ENCODE peak calls at places on chromosomes 16 and 17, in ten cellular contexts. One of them, this sample, is unnamed. For H3K9me2, the result is how much of the 10 kb centered on the place peaks cover.

GRCh38 chr17:77489898-77490265 is 349.1 kb downstream of the SEC14L1 start:
- DNase-seq in GM23248: peak
- DNase-seq in Karpas-422: no peak
- DNase-seq in MM.1S: no peak
- DNase-seq in PC-9: no peak
- DNase-seq in OCI-LY7: no peak
- DNase-seq in HCT116: no peak
- DNase-seq in PC-3: no peak
- DNase-seq in GM23338: no peak
- DNase-seq in SK-N-SH: no peak
- DNase-seq in this sample: no peak

GRCh38 chr16:15757630-15758251 is 99.1 kb downstream of the MYH11 start:
- DNase-seq in SK-N-SH: no peak
- DNase-seq in GM23248: no peak
- DNase-seq in PC-3: no peak
- DNase-seq in OCI-LY7: peak
- DNase-seq in GM23338: peak
- DNase-seq in Karpas-422: peak
- DNase-seq in MM.1S: peak
- DNase-seq in PC-9: no peak
- DNase-seq in HCT116: no peak
- DNase-seq in this sample: no peak

GRCh38 chr16:71853413-71853812 is 7.6 kb downstream of the ATXN1L start:
- DNase-seq in GM23248: no peak
- DNase-seq in MM.1S: peak
- DNase-seq in SK-N-SH: no peak
- DNase-seq in GM23338: no peak
- DNase-seq in Karpas-422: peak
- DNase-seq in HCT116: no peak
- DNase-seq in OCI-LY7: peak
- DNase-seq in PC-3: no peak
- DNase-seq in PC-9: no peak
- DNase-seq in this sample: no peak

GRCh38 chr16:23729503-23730424 is 16.7 kb upstream of the ERN2 start:
- DNase-seq in GM23338: peak
- DNase-seq in Karpas-422: no peak
- DNase-seq in PC-3: peak
- DNase-seq in SK-N-SH: no peak
- DNase-seq in PC-9: peak
- DNase-seq in MM.1S: no peak
- DNase-seq in GM23248: peak
- DNase-seq in OCI-LY7: no peak
- DNase-seq in HCT116: peak
- DNase-seq in this sample: peak

GRCh38 chr16:3028716-3029319 is 5.0 kb downstream of the THOC6 start:
- DNase-seq in SK-N-SH: no peak
- DNase-seq in PC-3: no peak
- DNase-seq in GM23338: peak
- DNase-seq in PC-9: no peak
- DNase-seq in GM23248: no peak
- DNase-seq in HCT116: no peak
- DNase-seq in Karpas-422: no peak
- DNase-seq in MM.1S: no peak
- DNase-seq in OCI-LY7: no peak
- DNase-seq in this sample: no peak

GRCh38 chr17:20244671-20245070 is 222.7 kb downstream of the LGALS9B start:
- DNase-seq in GM23338: no peak
- DNase-seq in MM.1S: no peak
- DNase-seq in GM23248: no peak
- DNase-seq in PC-3: peak
- DNase-seq in HCT116: no peak
- DNase-seq in Karpas-422: no peak
- DNase-seq in SK-N-SH: no peak
- DNase-seq in OCI-LY7: no peak
- DNase-seq in PC-9: no peak
- DNase-seq in this sample: no peak

GRCh38 chr17:50638851-50639767 is 4.4 kb downstream of the ABCC3 start:
- DNase-seq in Karpas-422: no peak
- DNase-seq in MM.1S: no peak
- DNase-seq in SK-N-SH: peak
- DNase-seq in OCI-LY7: no peak
- DNase-seq in HCT116: peak
- DNase-seq in GM23248: peak
- DNase-seq in GM23338: no peak
- DNase-seq in PC-3: peak
- DNase-seq in PC-9: peak
- DNase-seq in this sample: peak

GRCh38 chr16:82524939-82525338 is 101.8 kb upstream of the CDH13 start:
- DNase-seq in OCI-LY7: no peak
- DNase-seq in HCT116: no peak
- DNase-seq in GM23248: no peak
- DNase-seq in MM.1S: no peak
- DNase-seq in PC-3: no peak
- DNase-seq in GM23338: no peak
- DNase-seq in SK-N-SH: no peak
- DNase-seq in Karpas-422: no peak
- DNase-seq in PC-9: no peak
- DNase-seq in this sample: no peak

GRCh38 chr17:48722924-48723554 is at the start of gene PRAC2:
- DNase-seq in HCT116: no peak
- DNase-seq in MM.1S: no peak
- DNase-seq in PC-9: no peak
- DNase-seq in GM23248: no peak
- DNase-seq in PC-3: peak
- DNase-seq in Karpas-422: no peak
- DNase-seq in OCI-LY7: no peak
- DNase-seq in SK-N-SH: no peak
- DNase-seq in GM23338: peak
- DNase-seq in this sample: no peak

GRCh38 chr17:56982312-56982711 is 4.4 kb downstream of the SCPEP1 start:
- DNase-seq in OCI-LY7: no peak
- DNase-seq in PC-3: no peak
- DNase-seq in Karpas-422: no peak
- DNase-seq in SK-N-SH: no peak
- DNase-seq in PC-9: no peak
- DNase-seq in HCT116: no peak
- DNase-seq in MM.1S: peak
- DNase-seq in GM23338: no peak
- DNase-seq in GM23248: no peak
- DNase-seq in this sample: no peak

GRCh38 chr16:29141586-29142324 is 156.9 kb downstream of the LAT start:
- DNase-seq in SK-N-SH: no peak
- DNase-seq in MM.1S: no peak
- DNase-seq in OCI-LY7: no peak
- DNase-seq in HCT116: no peak
- DNase-seq in PC-3: no peak
- DNase-seq in PC-9: no peak
- DNase-seq in Karpas-422: no peak
- DNase-seq in GM23338: no peak
- DNase-seq in GM23248: no peak
- DNase-seq in this sample: no peak

GRCh38 chr16:15644306-15644961 is 1.5 kb upstream of the MARF1 start:
- DNase-seq in PC-9: no peak
- DNase-seq in OCI-LY7: peak
- DNase-seq in SK-N-SH: peak
- DNase-seq in HCT116: peak
- DNase-seq in GM23338: peak
- DNase-seq in GM23248: peak
- DNase-seq in PC-3: peak
- DNase-seq in MM.1S: peak
- DNase-seq in Karpas-422: no peak
- DNase-seq in this sample: peak

GRCh38 chr16:66580605-66581209 is 1.4 kb downstream of the CMTM2 start:
- DNase-seq in HCT116: no peak
- DNase-seq in SK-N-SH: no peak
- DNase-seq in OCI-LY7: no peak
- DNase-seq in MM.1S: no peak
- DNase-seq in GM23248: peak
- DNase-seq in GM23338: peak
- DNase-seq in PC-9: peak
- DNase-seq in Karpas-422: no peak
- DNase-seq in PC-3: peak
- DNase-seq in this sample: no peak

GRCh38 chr17:29948460-29949185 is 7.2 kb downstream of the EFCAB5 start:
- DNase-seq in GM23338: no peak
- DNase-seq in OCI-LY7: peak
- DNase-seq in GM23248: no peak
- DNase-seq in Karpas-422: peak
- DNase-seq in MM.1S: no peak
- DNase-seq in SK-N-SH: no peak
- DNase-seq in PC-9: no peak
- DNase-seq in PC-3: no peak
- DNase-seq in HCT116: no peak
- DNase-seq in this sample: no peak

GRCh38 chr17:40936976-40937375 is 470 bp downstream of the KRT23 start:
- DNase-seq in SK-N-SH: no peak
- DNase-seq in GM23338: peak
- DNase-seq in PC-9: no peak
- DNase-seq in MM.1S: no peak
- DNase-seq in OCI-LY7: no peak
- DNase-seq in PC-3: no peak
- DNase-seq in HCT116: no peak
- DNase-seq in GM23248: no peak
- DNase-seq in Karpas-422: no peak
- DNase-seq in this sample: peak

GRCh38 chr16:47590472-47590871 is 129.3 kb downstream of the PHKB start:
- DNase-seq in PC-3: no peak
- DNase-seq in HCT116: no peak
- DNase-seq in MM.1S: no peak
- DNase-seq in GM23338: no peak
- DNase-seq in Karpas-422: no peak
- DNase-seq in PC-9: no peak
- DNase-seq in OCI-LY7: no peak
- DNase-seq in SK-N-SH: no peak
- DNase-seq in GM23248: no peak
- DNase-seq in this sample: no peak
- H3K9me2 ChIP-seq in PC-3: under half
- H3K9me2 ChIP-seq in HCT116: under half
- H3K9me2 ChIP-seq in MM.1S: under half
- H3K9me2 ChIP-seq in GM23338: under half
- H3K9me2 ChIP-seq in Karpas-422: under half
- H3K9me2 ChIP-seq in PC-9: under half
- H3K9me2 ChIP-seq in OCI-LY7: under half
- H3K9me2 ChIP-seq in SK-N-SH: under half
- H3K9me2 ChIP-seq in GM23248: under half
- H3K9me2 ChIP-seq in this sample: under half

GRCh38 chr16:30949655-30950515 is 1.0 kb downstream of the ORAI3 start:
- DNase-seq in PC-3: peak
- DNase-seq in SK-N-SH: peak
- DNase-seq in GM23338: peak
- DNase-seq in Karpas-422: peak
- DNase-seq in PC-9: peak
- DNase-seq in HCT116: peak
- DNase-seq in MM.1S: peak
- DNase-seq in OCI-LY7: peak
- DNase-seq in GM23248: peak
- DNase-seq in this sample: peak

GRCh38 chr16:30946671-30947532 is 2.0 kb upstream of the ORAI3 start:
- DNase-seq in PC-9: no peak
- DNase-seq in GM23338: no peak
- DNase-seq in GM23248: no peak
- DNase-seq in OCI-LY7: no peak
- DNase-seq in PC-3: no peak
- DNase-seq in Karpas-422: no peak
- DNase-seq in MM.1S: no peak
- DNase-seq in SK-N-SH: no peak
- DNase-seq in HCT116: no peak
- DNase-seq in this sample: no peak

GRCh38 chr16:30948087-30948955 is 547 bp upstream of the ORAI3 start:
- DNase-seq in OCI-LY7: no peak
- DNase-seq in GM23338: peak
- DNase-seq in PC-9: peak
- DNase-seq in MM.1S: no peak
- DNase-seq in HCT116: peak
- DNase-seq in Karpas-422: peak
- DNase-seq in PC-3: peak
- DNase-seq in SK-N-SH: peak
- DNase-seq in GM23248: peak
- DNase-seq in this sample: peak

GRCh38 chr16:30948956-30949654 is at the start of gene ORAI3:
- DNase-seq in Karpas-422: peak
- DNase-seq in SK-N-SH: peak
- DNase-seq in OCI-LY7: peak
- DNase-seq in MM.1S: peak
- DNase-seq in GM23338: peak
- DNase-seq in HCT116: no peak
- DNase-seq in GM23248: peak
- DNase-seq in PC-3: peak
- DNase-seq in PC-9: peak
- DNase-seq in this sample: peak

GRCh38 chr16:30947533-30948086 is 1.3 kb upstream of the ORAI3 start:
- DNase-seq in GM23248: no peak
- DNase-seq in PC-3: no peak
- DNase-seq in HCT116: no peak
- DNase-seq in OCI-LY7: no peak
- DNase-seq in MM.1S: no peak
- DNase-seq in Karpas-422: no peak
- DNase-seq in GM23338: peak
- DNase-seq in PC-9: no peak
- DNase-seq in SK-N-SH: no peak
- DNase-seq in this sample: peak
- H3K4me3 ChIP-seq in GM23248: no peak
- H3K4me3 ChIP-seq in PC-3: no peak
- H3K4me3 ChIP-seq in HCT116: no peak
- H3K4me3 ChIP-seq in OCI-LY7: no peak
- H3K4me3 ChIP-seq in MM.1S: no peak
- H3K4me3 ChIP-seq in Karpas-422: no peak
- H3K4me3 ChIP-seq in GM23338: peak
- H3K4me3 ChIP-seq in PC-9: no peak
- H3K4me3 ChIP-seq in SK-N-SH: no peak
- H3K4me3 ChIP-seq in this sample: no peak

GRCh38 chr16:48369765-48370164 is 15.4 kb downstream of the SIAH1 start:
- DNase-seq in PC-3: no peak
- DNase-seq in SK-N-SH: no peak
- DNase-seq in PC-9: no peak
- DNase-seq in Karpas-422: no peak
- DNase-seq in MM.1S: no peak
- DNase-seq in HCT116: no peak
- DNase-seq in OCI-LY7: no peak
- DNase-seq in GM23248: no peak
- DNase-seq in GM23338: peak
- DNase-seq in this sample: no peak
- H3K9me2 ChIP-seq in PC-3: under half
- H3K9me2 ChIP-seq in SK-N-SH: under half
- H3K9me2 ChIP-seq in PC-9: under half
- H3K9me2 ChIP-seq in Karpas-422: under half
- H3K9me2 ChIP-seq in MM.1S: under half
- H3K9me2 ChIP-seq in HCT116: under half
- H3K9me2 ChIP-seq in OCI-LY7: under half
- H3K9me2 ChIP-seq in GM23248: under half
- H3K9me2 ChIP-seq in GM23338: under half
- H3K9me2 ChIP-seq in this sample: under half

DNA sequence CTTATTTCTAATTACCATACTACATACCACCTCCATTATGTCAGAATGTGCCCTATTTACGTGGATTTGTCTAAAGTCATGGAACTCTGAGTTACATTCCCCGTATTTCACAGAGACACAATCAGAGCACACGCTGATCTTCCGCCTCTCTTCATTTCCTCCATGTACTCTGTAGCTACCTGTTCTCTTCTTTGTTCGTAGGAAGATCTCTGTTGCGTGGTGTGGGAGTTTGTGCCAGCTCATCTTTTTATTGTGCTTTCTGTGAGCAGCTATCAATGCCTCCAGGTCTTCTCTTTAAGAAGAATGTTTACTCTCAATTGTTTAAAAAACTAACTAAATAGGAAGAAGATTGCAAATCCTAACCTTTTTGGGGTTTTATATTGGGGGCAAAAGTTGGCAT is 26.9 kb downstream of the NLRC5 start:
- DNase-seq in GM23248: no peak
- DNase-seq in OCI-LY7: no peak
- DNase-seq in PC-3: no peak
- DNase-seq in SK-N-SH: no peak
- DNase-seq in PC-9: no peak
- DNase-seq in HCT116: no peak
- DNase-seq in MM.1S: no peak
- DNase-seq in GM23338: no peak
- DNase-seq in Karpas-422: no peak
- DNase-seq in this sample: no peak
- H3K4me3 ChIP-seq in GM23248: no peak
- H3K4me3 ChIP-seq in OCI-LY7: no peak
- H3K4me3 ChIP-seq in PC-3: no peak
- H3K4me3 ChIP-seq in SK-N-SH: no peak
- H3K4me3 ChIP-seq in PC-9: no peak
- H3K4me3 ChIP-seq in HCT116: no peak
- H3K4me3 ChIP-seq in MM.1S: no peak
- H3K4me3 ChIP-seq in GM23338: no peak
- H3K4me3 ChIP-seq in Karpas-422: no peak
- H3K4me3 ChIP-seq in this sample: no peak